ENCODE peak calls at places on chromosomes 13 and 19, in six cellular contexts. One of them, this sample, is unnamed.

GRCh38 chr19:1970806-1971502 is 30.0 kb downstream of the CSNK1G2 start:
- DNase-seq in naive thymus-derived CD4-positive, alpha-beta T cell: no peak
- DNase-seq in uterus: no peak
- DNase-seq in CD4-positive, CD25-positive, alpha-beta regulatory T cell: no peak
- DNase-seq in AG04450: no peak
- DNase-seq in lower lobe of right lung: no peak
- DNase-seq in this sample: no peak

GRCh38 chr13:36363464-36363863 is 17.3 kb upstream of the SPART start:
- DNase-seq in naive thymus-derived CD4-positive, alpha-beta T cell: no peak
- DNase-seq in uterus: no peak
- DNase-seq in CD4-positive, CD25-positive, alpha-beta regulatory T cell: no peak
- DNase-seq in AG04450: no peak
- DNase-seq in lower lobe of right lung: no peak
- DNase-seq in this sample: no peak

GRCh38 chr19:677601-678380 is 1.6 kb downstream of the FSTL3 start:
- DNase-seq in naive thymus-derived CD4-positive, alpha-beta T cell: no peak
- DNase-seq in uterus: no peak
- DNase-seq in CD4-positive, CD25-positive, alpha-beta regulatory T cell: no peak
- DNase-seq in AG04450: no peak
- DNase-seq in lower lobe of right lung: no peak
- DNase-seq in this sample: no peak

GRCh38 chr13:51283361-51283760 is 56.1 kb upstream of the SERPINE3 start:
- DNase-seq in naive thymus-derived CD4-positive, alpha-beta T cell: no peak
- DNase-seq in uterus: no peak
- DNase-seq in CD4-positive, CD25-positive, alpha-beta regulatory T cell: no peak
- DNase-seq in AG04450: no peak
- DNase-seq in lower lobe of right lung: no peak
- DNase-seq in this sample: no peak

GRCh38 chr19:41192574-41193419 is at the start of gene CYP2S1:
- DNase-seq in naive thymus-derived CD4-positive, alpha-beta T cell: no peak
- DNase-seq in uterus: no peak
- DNase-seq in CD4-positive, CD25-positive, alpha-beta regulatory T cell: no peak
- DNase-seq in AG04450: no peak
- DNase-seq in lower lobe of right lung: peak; percentile 63
- DNase-seq in this sample: no peak

GRCh38 chr13:113588394-113589111 is 4.0 kb downstream of the TFDP1 start:
- DNase-seq in naive thymus-derived CD4-positive, alpha-beta T cell: no peak
- DNase-seq in uterus: no peak
- DNase-seq in CD4-positive, CD25-positive, alpha-beta regulatory T cell: no peak
- DNase-seq in AG04450: no peak
- DNase-seq in lower lobe of right lung: peak; percentile 14
- DNase-seq in this sample: no peak

GRCh38 chr19:35216026-35216832 is 12.3 kb downstream of the FAM187B start:
- DNase-seq in naive thymus-derived CD4-positive, alpha-beta T cell: no peak
- DNase-seq in uterus: no peak
- DNase-seq in CD4-positive, CD25-positive, alpha-beta regulatory T cell: no peak
- DNase-seq in AG04450: no peak
- DNase-seq in lower lobe of right lung: no peak
- DNase-seq in this sample: peak; percentile 31

GRCh38 chr19:49749055-49749716 is 13.9 kb downstream of the TSKS start:
- DNase-seq in naive thymus-derived CD4-positive, alpha-beta T cell: no peak
- DNase-seq in uterus: no peak
- DNase-seq in CD4-positive, CD25-positive, alpha-beta regulatory T cell: no peak
- DNase-seq in AG04450: no peak
- DNase-seq in lower lobe of right lung: no peak
- DNase-seq in this sample: no peak

GRCh38 chr13:20165417-20166257 is 4.8 kb upstream of the GJA3 start:
- DNase-seq in naive thymus-derived CD4-positive, alpha-beta T cell: no peak
- DNase-seq in uterus: no peak
- DNase-seq in CD4-positive, CD25-positive, alpha-beta regulatory T cell: no peak
- DNase-seq in AG04450: peak; percentile 36
- DNase-seq in lower lobe of right lung: no peak
- DNase-seq in this sample: no peak

GRCh38 chr13:89688908-89689307 is 1658.6 kb upstream of the MIR17HG start:
- DNase-seq in naive thymus-derived CD4-positive, alpha-beta T cell: no peak
- DNase-seq in uterus: no peak
- DNase-seq in CD4-positive, CD25-positive, alpha-beta regulatory T cell: no peak
- DNase-seq in AG04450: no peak
- DNase-seq in lower lobe of right lung: no peak
- DNase-seq in this sample: no peak

GRCh38 chr19:860481-861098 is 1.1 kb downstream of the CFD start:
- DNase-seq in naive thymus-derived CD4-positive, alpha-beta T cell: peak; percentile 58
- DNase-seq in uterus: no peak
- DNase-seq in CD4-positive, CD25-positive, alpha-beta regulatory T cell: peak; percentile 36
- DNase-seq in AG04450: peak; percentile 50
- DNase-seq in lower lobe of right lung: peak; percentile 85
- DNase-seq in this sample: peak; percentile 69

GRCh38 chr19:2612619-2613249 is 89.8 kb downstream of the GNG7 start:
- DNase-seq in naive thymus-derived CD4-positive, alpha-beta T cell: no peak
- DNase-seq in uterus: no peak
- DNase-seq in CD4-positive, CD25-positive, alpha-beta regulatory T cell: no peak
- DNase-seq in AG04450: no peak
- DNase-seq in lower lobe of right lung: peak; percentile 32
- DNase-seq in this sample: no peak

GRCh38 chr13:110390572-110390971 is 83.5 kb downstream of the COL4A2 start:
- DNase-seq in naive thymus-derived CD4-positive, alpha-beta T cell: no peak
- DNase-seq in uterus: peak; percentile 16
- DNase-seq in CD4-positive, CD25-positive, alpha-beta regulatory T cell: no peak
- DNase-seq in AG04450: no peak
- DNase-seq in lower lobe of right lung: no peak
- DNase-seq in this sample: no peak

GRCh38 chr19:50514346-50515167 is 844 bp upstream of the ASPDH start:
- DNase-seq in naive thymus-derived CD4-positive, alpha-beta T cell: no peak
- DNase-seq in uterus: no peak
- DNase-seq in CD4-positive, CD25-positive, alpha-beta regulatory T cell: no peak
- DNase-seq in AG04450: no peak
- DNase-seq in lower lobe of right lung: peak; percentile 42
- DNase-seq in this sample: no peak

GRCh38 chr13:108789476-108789875 is 160.1 kb downstream of the MYO16 start:
- DNase-seq in naive thymus-derived CD4-positive, alpha-beta T cell: no peak
- DNase-seq in uterus: no peak
- DNase-seq in CD4-positive, CD25-positive, alpha-beta regulatory T cell: no peak
- DNase-seq in AG04450: no peak
- DNase-seq in lower lobe of right lung: no peak
- DNase-seq in this sample: no peak

GRCh38 chr13:49597043-49597669 is 11.8 kb upstream of the RCBTB1 start:
- DNase-seq in naive thymus-derived CD4-positive, alpha-beta T cell: no peak
- DNase-seq in uterus: no peak
- DNase-seq in CD4-positive, CD25-positive, alpha-beta regulatory T cell: no peak
- DNase-seq in AG04450: no peak
- DNase-seq in lower lobe of right lung: no peak
- DNase-seq in this sample: no peak

GRCh38 chr19:56111601-56112312 is 9.3 kb downstream of the ZNF787 start:
- DNase-seq in naive thymus-derived CD4-positive, alpha-beta T cell: peak; percentile 46
- DNase-seq in uterus: no peak
- DNase-seq in CD4-positive, CD25-positive, alpha-beta regulatory T cell: no peak
- DNase-seq in AG04450: no peak
- DNase-seq in lower lobe of right lung: peak; percentile 84
- DNase-seq in this sample: no peak

GRCh38 chr13:94548382-94549240 is 47.3 kb downstream of the TGDS start:
- DNase-seq in naive thymus-derived CD4-positive, alpha-beta T cell: no peak
- DNase-seq in uterus: peak; percentile 39
- DNase-seq in CD4-positive, CD25-positive, alpha-beta regulatory T cell: no peak
- DNase-seq in AG04450: no peak
- DNase-seq in lower lobe of right lung: peak; percentile 71
- DNase-seq in this sample: no peak

GRCh38 chr13:111153977-111154332 is 38.8 kb downstream of the ARHGEF7 start:
- DNase-seq in naive thymus-derived CD4-positive, alpha-beta T cell: no peak
- DNase-seq in uterus: no peak
- DNase-seq in CD4-positive, CD25-positive, alpha-beta regulatory T cell: no peak
- DNase-seq in AG04450: no peak
- DNase-seq in lower lobe of right lung: no peak
- DNase-seq in this sample: no peak

GRCh38 chr13:25881946-25882574 is 169.8 kb downstream of the SHISA2 start:
- DNase-seq in naive thymus-derived CD4-positive, alpha-beta T cell: no peak
- DNase-seq in uterus: no peak
- DNase-seq in CD4-positive, CD25-positive, alpha-beta regulatory T cell: no peak
- DNase-seq in AG04450: no peak
- DNase-seq in lower lobe of right lung: no peak
- DNase-seq in this sample: no peak

GRCh38 chr13:35990196-35990595 is 141.0 kb downstream of the DCLK1 start:
- DNase-seq in naive thymus-derived CD4-positive, alpha-beta T cell: no peak
- DNase-seq in uterus: no peak
- DNase-seq in CD4-positive, CD25-positive, alpha-beta regulatory T cell: no peak
- DNase-seq in AG04450: no peak
- DNase-seq in lower lobe of right lung: no peak
- DNase-seq in this sample: no peak

DNA sequence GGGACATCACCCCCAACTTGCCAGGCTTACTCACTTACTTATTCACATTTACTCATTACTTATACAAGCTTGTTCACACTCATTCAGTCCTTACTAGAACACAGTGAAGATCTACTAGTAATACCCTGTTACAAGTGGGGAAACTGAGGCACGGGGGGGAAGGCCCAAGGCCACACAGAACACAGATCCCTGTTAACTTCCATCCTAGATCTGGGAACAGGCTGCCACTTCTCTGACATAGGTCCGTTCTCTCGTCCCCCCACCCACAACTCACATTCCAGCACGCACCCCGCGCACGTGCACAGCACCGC is 1.5 kb upstream of the NRTN start:
- DNase-seq in naive thymus-derived CD4-positive, alpha-beta T cell: no peak
- DNase-seq in uterus: no peak
- DNase-seq in CD4-positive, CD25-positive, alpha-beta regulatory T cell: no peak
- DNase-seq in AG04450: no peak
- DNase-seq in lower lobe of right lung: no peak
- DNase-seq in this sample: no peak
- H3K27ac ChIP-seq in naive thymus-derived CD4-positive, alpha-beta T cell: no peak overlapping the region
- H3K27ac ChIP-seq in uterus: no peak overlapping the region
- H3K27ac ChIP-seq in CD4-positive, CD25-positive, alpha-beta regulatory T cell: no peak overlapping the region
- H3K27ac ChIP-seq in AG04450: no peak overlapping the region
- H3K27ac ChIP-seq in lower lobe of right lung: no peak overlapping the region
- H3K27ac ChIP-seq in this sample: no peak overlapping the region

DNA sequence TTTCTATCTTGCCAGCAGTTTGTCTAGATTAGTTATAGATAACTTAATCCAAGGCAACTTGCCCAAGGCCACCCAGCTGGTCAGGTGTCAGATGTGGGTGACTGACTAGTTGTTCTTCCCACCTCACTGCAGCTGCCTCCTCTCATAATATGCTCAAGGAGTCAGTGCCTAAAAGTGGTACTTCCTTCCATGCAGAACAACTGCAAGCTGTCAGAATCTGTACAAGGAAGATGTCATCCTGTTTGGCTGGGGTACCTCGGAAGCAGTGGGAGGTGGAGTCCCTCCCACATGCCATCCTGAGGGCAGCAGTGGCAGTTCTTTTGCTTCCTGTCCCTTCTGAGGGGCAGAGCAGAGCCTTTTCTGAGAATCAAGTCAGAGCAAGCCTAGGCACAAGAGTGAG is 193.2 kb upstream of the RFC3 start:
- DNase-seq in naive thymus-derived CD4-positive, alpha-beta T cell: no peak
- DNase-seq in uterus: no peak
- DNase-seq in CD4-positive, CD25-positive, alpha-beta regulatory T cell: no peak
- DNase-seq in AG04450: no peak
- DNase-seq in lower lobe of right lung: no peak
- DNase-seq in this sample: no peak
- H3K27ac ChIP-seq in naive thymus-derived CD4-positive, alpha-beta T cell: no peak overlapping the region
- H3K27ac ChIP-seq in uterus: no peak overlapping the region
- H3K27ac ChIP-seq in CD4-positive, CD25-positive, alpha-beta regulatory T cell: no peak overlapping the region
- H3K27ac ChIP-seq in AG04450: no peak overlapping the region
- H3K27ac ChIP-seq in lower lobe of right lung: no peak overlapping the region
- H3K27ac ChIP-seq in this sample: no peak overlapping the region

GRCh38 chr13:45051315-45051714 is 62.0 kb downstream of the GPALPP1 start:
- DNase-seq in naive thymus-derived CD4-positive, alpha-beta T cell: no peak
- DNase-seq in uterus: no peak
- DNase-seq in CD4-positive, CD25-positive, alpha-beta regulatory T cell: no peak
- DNase-seq in AG04450: no peak
- DNase-seq in lower lobe of right lung: no peak
- DNase-seq in this sample: no peak

GRCh38 chr13:45060062-45060461 is 60.2 kb upstream of the GTF2F2 start:
- DNase-seq in naive thymus-derived CD4-positive, alpha-beta T cell: no peak
- DNase-seq in uterus: no peak
- DNase-seq in CD4-positive, CD25-positive, alpha-beta regulatory T cell: no peak
- DNase-seq in AG04450: no peak
- DNase-seq in lower lobe of right lung: no peak
- DNase-seq in this sample: no peak

GRCh38 chr13:45055198-45055901 is 65.0 kb upstream of the GTF2F2 start:
- DNase-seq in naive thymus-derived CD4-positive, alpha-beta T cell: no peak
- DNase-seq in uterus: peak; percentile 49
- DNase-seq in CD4-positive, CD25-positive, alpha-beta regulatory T cell: no peak
- DNase-seq in AG04450: peak; percentile 67
- DNase-seq in lower lobe of right lung: no peak
- DNase-seq in this sample: peak; percentile 88

DNA sequence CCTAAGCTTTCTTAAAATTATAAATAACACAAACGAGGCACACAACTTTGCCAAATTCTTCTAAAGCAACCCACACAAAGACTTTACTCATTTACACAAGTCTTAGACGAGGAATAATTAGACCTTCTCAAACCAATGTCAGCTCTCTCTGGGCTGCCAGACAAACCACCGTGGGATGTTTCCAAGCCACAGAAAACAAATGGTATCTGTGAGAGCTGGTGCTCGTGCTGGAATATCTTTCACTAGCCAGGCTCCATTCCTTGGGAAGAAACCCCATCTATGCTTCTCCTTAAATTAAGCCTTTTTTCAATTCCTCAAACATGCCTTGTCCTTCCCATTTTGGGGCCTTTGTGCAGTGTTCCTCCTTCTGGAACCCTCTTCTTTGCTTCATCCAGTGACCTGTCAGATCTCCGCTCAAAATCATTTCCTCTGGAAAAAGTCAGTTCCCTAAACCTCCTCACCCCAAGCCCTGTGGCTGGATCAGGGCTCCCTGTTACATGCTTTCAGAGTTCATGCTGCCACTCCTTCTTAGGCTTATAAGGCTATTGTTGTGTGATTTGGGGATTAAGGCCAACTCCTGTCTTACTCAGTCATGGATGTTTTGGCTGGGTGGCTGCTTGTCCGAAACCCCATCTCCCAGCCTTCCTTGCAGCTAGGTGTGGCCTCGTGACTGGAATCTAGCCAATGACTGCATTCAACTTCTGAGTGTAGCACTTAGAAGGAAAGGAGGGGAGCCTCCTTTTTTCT is 64.2 kb upstream of the GTF2F2 start:
- DNase-seq in naive thymus-derived CD4-positive, alpha-beta T cell: no peak
- DNase-seq in uterus: peak; percentile 50
- DNase-seq in CD4-positive, CD25-positive, alpha-beta regulatory T cell: no peak
- DNase-seq in AG04450: no peak
- DNase-seq in lower lobe of right lung: no peak
- DNase-seq in this sample: peak; percentile 91
- H3K27ac ChIP-seq in naive thymus-derived CD4-positive, alpha-beta T cell: no peak overlapping the region
- H3K27ac ChIP-seq in uterus: peak overlapping the region; percentile 69
- H3K27ac ChIP-seq in CD4-positive, CD25-positive, alpha-beta regulatory T cell: no peak overlapping the region
- H3K27ac ChIP-seq in AG04450: peak overlapping the region; percentile 92
- H3K27ac ChIP-seq in lower lobe of right lung: no peak overlapping the region
- H3K27ac ChIP-seq in this sample: peak overlapping the region; percentile 99

DNA sequence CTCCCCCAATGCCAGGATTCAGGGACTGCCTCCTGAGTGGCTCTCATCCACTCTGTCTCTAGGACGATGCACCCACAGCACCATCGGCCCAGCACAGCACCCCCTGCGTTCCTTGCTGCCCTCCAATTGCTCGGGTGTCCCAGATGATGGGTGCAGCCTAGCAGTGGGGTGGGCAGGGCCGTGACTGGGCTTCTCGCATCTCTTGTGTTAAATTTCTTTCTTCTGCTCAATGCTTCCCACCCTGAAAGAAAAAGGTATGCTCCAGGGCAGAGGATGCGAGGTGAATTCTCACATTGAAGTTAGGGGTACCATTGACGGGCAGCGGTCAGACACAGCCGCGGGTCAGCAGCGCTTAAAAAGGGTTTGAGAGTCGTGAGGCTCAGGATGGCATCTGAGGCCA is 232.4 kb upstream of the SGCG start:
- DNase-seq in naive thymus-derived CD4-positive, alpha-beta T cell: no peak
- DNase-seq in uterus: no peak
- DNase-seq in CD4-positive, CD25-positive, alpha-beta regulatory T cell: no peak
- DNase-seq in AG04450: no peak
- DNase-seq in lower lobe of right lung: no peak
- DNase-seq in this sample: no peak
- H3K27ac ChIP-seq in naive thymus-derived CD4-positive, alpha-beta T cell: no peak overlapping the region
- H3K27ac ChIP-seq in uterus: no peak overlapping the region
- H3K27ac ChIP-seq in CD4-positive, CD25-positive, alpha-beta regulatory T cell: no peak overlapping the region
- H3K27ac ChIP-seq in AG04450: no peak overlapping the region
- H3K27ac ChIP-seq in lower lobe of right lung: no peak overlapping the region
- H3K27ac ChIP-seq in this sample: no peak overlapping the region

GRCh38 chr13:37481858-37482227 is 116.7 kb downstream of the POSTN start:
- DNase-seq in naive thymus-derived CD4-positive, alpha-beta T cell: no peak
- DNase-seq in uterus: no peak
- DNase-seq in CD4-positive, CD25-positive, alpha-beta regulatory T cell: no peak
- DNase-seq in AG04450: no peak
- DNase-seq in lower lobe of right lung: no peak
- DNase-seq in this sample: no peak
- H3K27ac ChIP-seq in naive thymus-derived CD4-positive, alpha-beta T cell: no peak overlapping the region
- H3K27ac ChIP-seq in uterus: peak overlapping the region; percentile 67
- H3K27ac ChIP-seq in CD4-positive, CD25-positive, alpha-beta regulatory T cell: no peak overlapping the region
- H3K27ac ChIP-seq in AG04450: no peak overlapping the region
- H3K27ac ChIP-seq in lower lobe of right lung: no peak overlapping the region
- H3K27ac ChIP-seq in this sample: no peak overlapping the region